ENCODE peak calls at places on chromosomes 2 and 18, in six cellular contexts. E is IMR-90; W is DMS53; R is GM19239; U is cardiac fibroblast; C is stimulated activated CD4-positive, alpha-beta T cell treated with anti-CD3 and anti-CD28 coated beads, Interleukin-1b, Interleukin-23, amount 100 ng/mL, for 1 hour. Y is an unnamed sample.

GRCh38 chr2:192002418-192002817 is 155.5 kb upstream of the CAVIN2 start:
- DNase-seq in C (no peak), R (no peak), U (no peak), W (no peak), E (no peak), Y (no peak)

GRCh38 chr2:204507636-204508035 is 37.6 kb upstream of the PARD3B start:
- DNase-seq in U (no peak), E (no peak), W (no peak), R (no peak), C (no peak), Y (no peak)

GRCh38 chr2:168118733-168119518 is 128.5 kb downstream of the STK39 start:
- DNase-seq in U (peak; percentile 86), R (peak; percentile 18), C (no peak), E (peak; percentile 82), W (peak; percentile 88), Y (peak; percentile 18)

GRCh38 chr2:25707927-25708326 is 34.5 kb upstream of the DTNB start:
- DNase-seq in W (peak; percentile 20), E (no peak), C (no peak), U (no peak), R (no peak), Y (no peak)

GRCh38 chr2:101400048-101400447 is 12.7 kb upstream of the CREG2 start:
- DNase-seq in W (peak; percentile 54), E (peak; percentile 28), C (no peak), U (no peak), R (no peak), Y (no peak)

GRCh38 chr2:168495524-168495923 is 39.5 kb downstream of the CERS6 start:
- DNase-seq in W (no peak), U (no peak), R (no peak), C (no peak), E (no peak), Y (no peak)

GRCh38 chr2:193584522-193584938 is 1389.8 kb upstream of the TMEFF2 start:
- DNase-seq in W (peak; percentile 77), C (no peak), E (peak; percentile 1), R (no peak), U (peak; percentile 31), Y (no peak)

GRCh38 chr2:189109921-189110397 is 69.6 kb downstream of the COL5A2 start:
- DNase-seq in E (peak; percentile 21), W (peak; percentile 17), U (no peak), R (peak; percentile 5), C (no peak), Y (no peak)

GRCh38 chr2:233960203-233960602 is 43.0 kb downstream of the TRPM8 start:
- DNase-seq in W (no peak), C (no peak), E (no peak), R (no peak), U (no peak), Y (no peak)

GRCh38 chr18:3873698-3874495 is 423.9 kb downstream of the TGIF1 start:
- DNase-seq in R (no peak), U (peak; percentile 11), W (peak; percentile 59), C (no peak), E (no peak), Y (peak; percentile 16)

GRCh38 chr2:152716805-152717241 is 438 bp downstream of the PRPF40A start:
- DNase-seq in U (peak; percentile 23), R (no peak), E (no peak), W (peak; percentile 39), C (peak; percentile 24), Y (no peak)

GRCh38 chr18:24600076-24600654 is 139.7 kb downstream of the HRH4 start:
- DNase-seq in U (peak; percentile 72), R (peak; percentile 9), C (no peak), W (peak; percentile 73), E (peak; percentile 75), Y (no peak)

GRCh38 chr2:21331625-21332370 is 208.0 kb downstream of the TDRD15 start:
- DNase-seq in W (no peak), R (no peak), C (no peak), E (no peak), U (no peak), Y (no peak)

GRCh38 chr2:231130657-231131056 is 5.8 kb upstream of the HTR2B start:
- DNase-seq in R (no peak), E (no peak), C (no peak), W (no peak), U (no peak), Y (no peak)

GRCh38 chr2:21381421-21381820 is 257.7 kb downstream of the TDRD15 start:
- DNase-seq in E (peak; percentile 86), R (no peak), W (no peak), C (no peak), U (no peak), Y (no peak)